ENCODE peak calls at places on chromosomes 6 and 20, in five cellular contexts. B is IMR-90, D is mucosa of descending colon, E is ascending aorta, X is HCT116. C is an unnamed sample. For H3K4me1, the result is how much of the 10 kb centered on the place peaks cover.

GRCh38 chr6:70371454-70372105 is 41.7 kb upstream of the FAM135A start:
- DNase-seq in X (peak), B (peak), E (no peak), D (no peak), C (no peak)

GRCh38 chr20:50151034-50151743 is 2.3 kb downstream of the PEDS1 start:
- DNase-seq in X (no peak), B (no peak), E (no peak), D (peak), C (no peak)

GRCh38 chr6:111478064-111478476 is 4.9 kb downstream of the REV3L start:
- DNase-seq in E (no peak), D (no peak), B (peak), X (no peak), C (no peak)

GRCh38 chr20:1820137-1821074 is 74.8 kb upstream of the SIRPA start:
- DNase-seq in B (peak), X (no peak), D (no peak), E (peak), C (no peak)

GRCh38 chr6:7434672-7435071 is 45.1 kb downstream of the RIOK1 start:
- DNase-seq in X (no peak), E (no peak), D (no peak), B (no peak), C (no peak)

GRCh38 chr20:48463916-48464315 is 363.9 kb downstream of the PREX1 start:
- DNase-seq in X (no peak), B (peak), D (no peak), E (no peak), C (no peak)

GRCh38 chr20:18427214-18427613 is 39.6 kb downstream of the DZANK1 start:
- DNase-seq in D (no peak), E (no peak), B (no peak), X (no peak), C (no peak)

GRCh38 chr6:26327450-26328264 is 37.3 kb upstream of the BTN3A2 start:
- DNase-seq in E (no peak), X (peak), B (peak), D (no peak), C (peak)

GRCh38 chr6:137036566-137037300 is 8.0 kb downstream of the IL20RA start:
- DNase-seq in B (no peak), E (no peak), D (peak), X (no peak), C (no peak)

GRCh38 chr6:80547827-80548226 is 441.4 kb downstream of the BCKDHB start:
- DNase-seq in D (no peak), B (peak), X (no peak), E (no peak), C (no peak)

GRCh38 chr20:63224272-63225081 is 8.5 kb upstream of the YTHDF1 start:
- DNase-seq in E (no peak), X (no peak), B (peak), D (no peak), C (no peak)

GRCh38 chr20:45545754-45546453 is 1.3 kb downstream of the EPPIN start:
- DNase-seq in B (peak), X (peak), E (no peak), D (no peak), C (no peak)

GRCh38 chr6:6680524-6680923 is 92.0 kb downstream of the LY86 start:
- DNase-seq in E (no peak), B (no peak), X (no peak), D (no peak), C (no peak)

GRCh38 chr6:38499697-38500096 is 140.0 kb downstream of the BTBD9 start:
- DNase-seq in E (no peak), B (no peak), X (no peak), D (no peak), C (no peak)

GRCh38 chr20:36268501-36269342 is 32.4 kb downstream of the AAR2 start:
- DNase-seq in D (no peak), B (no peak), E (no peak), X (no peak), C (no peak)

GRCh38 chr20:997016-997415 is 5.1 kb downstream of the RSPO4 start:
- DNase-seq in X (no peak), D (no peak), B (no peak), E (no peak), C (no peak)

GRCh38 chr20:59576216-59576953 is 28.0 kb upstream of the PHACTR3 start:
- DNase-seq in E (peak), D (no peak), B (no peak), X (no peak), C (no peak)

GRCh38 chr6:105898286-105898685 is 187.8 kb upstream of the PRDM1 start:
- DNase-seq in D (no peak), B (peak), E (no peak), X (no peak), C (no peak)

GRCh38 chr6:130001229-130001554 is 17.2 kb upstream of the L3MBTL3 start:
- DNase-seq in D (no peak), E (no peak), B (no peak), X (no peak), C (no peak)

GRCh38 chr6:3609388-3609787 is 142.1 kb downstream of the PXDC1 start:
- DNase-seq in X (no peak), B (no peak), D (no peak), E (no peak), C (no peak)

GRCh38 chr6:139406577-139407343 is 32.3 kb upstream of the CITED2 start:
- DNase-seq in D (no peak), E (no peak), X (no peak), B (no peak), C (no peak)

GRCh38 chr6:18053555-18054445 is 66.4 kb upstream of the KIF13A start:
- DNase-seq in E (no peak), D (no peak), X (no peak), B (peak), C (no peak)

GRCh38 chr6:484729-485111 is 93.2 kb downstream of the IRF4 start:
- DNase-seq in D (no peak), B (no peak), X (no peak), E (no peak), C (no peak)

GRCh38 chr6:133568970-133569889 is 319.7 kb upstream of the TCF21 start:
- DNase-seq in D (no peak), X (peak), B (peak), E (no peak), C (no peak)

DNA sequence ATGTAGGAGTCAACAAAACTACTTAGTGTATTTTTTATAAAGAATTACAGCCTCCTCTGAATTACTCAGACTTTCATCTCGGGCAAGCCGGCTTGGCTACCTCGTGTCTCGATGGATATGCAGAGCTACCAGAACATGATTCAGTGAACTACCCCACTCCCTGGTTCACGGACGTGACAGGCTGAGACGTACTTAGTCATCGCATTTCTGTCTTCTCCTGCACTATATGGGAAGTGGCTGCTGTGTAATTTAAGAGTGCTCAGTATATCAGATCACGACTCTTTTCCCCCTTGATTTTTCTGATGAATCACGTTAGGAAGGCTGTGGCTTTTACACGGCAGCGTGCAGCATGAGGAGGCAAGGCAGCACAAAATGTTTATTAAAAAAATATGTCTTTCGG is 302.7 kb upstream of the ZFP64 start:
- DNase-seq in D (no peak), B (peak), X (no peak), E (no peak), C (peak)
- H3K4me1 ChIP-seq in D (under half), B (under half), X (under half), E (under half), C (under half)

DNA sequence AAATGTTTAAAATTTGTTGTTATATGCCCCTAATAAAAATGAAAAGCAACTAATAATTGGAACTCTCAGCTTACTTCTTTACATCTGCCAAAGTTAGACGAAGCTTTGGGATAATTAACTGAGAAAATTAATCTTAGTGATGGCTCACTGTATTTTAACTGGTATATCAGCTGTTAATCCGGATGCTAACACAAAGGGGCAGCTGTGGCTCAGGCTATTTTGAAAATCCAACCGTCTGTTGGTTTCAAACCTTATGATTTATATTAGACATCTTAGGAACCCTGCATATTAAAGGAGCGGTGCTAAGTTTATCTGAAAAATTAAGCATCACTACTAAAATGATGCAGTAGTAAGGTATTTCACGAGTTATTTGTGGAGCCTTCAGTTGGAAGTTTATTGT is 96.6 kb downstream of the AKAP7 start:
- DNase-seq in B (no peak), X (no peak), D (no peak), E (no peak), C (no peak)
- TF ChIP-seq CTCF in B (no peak), X (no peak), D (no peak), E (no peak), C (no peak)

DNA sequence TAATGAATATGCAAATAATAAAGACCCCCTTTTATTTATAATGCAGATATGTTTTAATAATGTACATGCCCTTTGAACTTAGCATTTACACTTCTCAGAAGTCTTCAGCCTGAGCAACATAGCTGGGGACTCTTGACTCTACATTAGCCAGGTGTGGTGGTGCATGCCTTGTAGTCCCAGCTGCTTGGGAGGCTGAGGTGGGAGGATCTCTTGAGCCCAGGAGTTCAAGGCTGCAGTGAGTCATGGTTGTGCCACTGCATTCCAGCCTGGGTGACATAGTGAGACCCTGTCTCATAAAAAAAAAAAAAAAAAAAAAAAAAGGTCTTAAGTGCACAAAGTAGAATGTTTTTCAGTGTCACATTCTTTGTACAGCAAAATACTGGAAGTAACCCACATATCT is 17.3 kb upstream of the MAPK13 start:
- DNase-seq in D (no peak), B (no peak), E (no peak), X (no peak), C (no peak)
- H3K4me1 ChIP-seq in D (under half), B (under half), E (under half), X (under half), C (half or more)

GRCh38 chr20:56249244-56249955 is 868 bp downstream of the MC3R start:
- DNase-seq in X (peak), D (peak), E (no peak), B (no peak), C (no peak)
- TF ChIP-seq CTCF in X (peak), D (peak), E (no peak), B (peak), C (no peak)

DNA sequence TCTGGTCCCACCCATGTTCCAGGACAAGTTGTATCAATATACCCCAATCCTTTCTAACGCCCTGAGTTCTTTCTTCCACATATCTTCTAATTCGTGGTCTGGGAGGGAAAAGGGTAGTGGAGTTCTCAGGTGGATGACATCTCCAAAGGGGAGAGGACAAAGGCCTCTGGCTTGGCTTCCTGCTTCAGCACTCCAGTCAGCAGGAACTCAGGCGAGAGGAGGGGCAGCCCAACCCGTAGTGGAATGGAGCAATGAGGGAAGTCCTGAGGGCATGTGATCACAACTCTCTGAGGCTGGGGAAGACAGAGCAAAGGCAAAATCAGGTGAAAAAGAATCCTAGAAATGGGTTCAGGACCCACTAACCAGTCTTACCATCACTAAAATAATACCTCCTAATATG is 9.6 kb upstream of the NRM start:
- DNase-seq in X (no peak), E (no peak), B (no peak), D (no peak), C (no peak)
- H3K4me1 ChIP-seq in X (under half), E (under half), B (under half), D (under half), C (under half)

GRCh38 chr6:107132330-107132954 is 17.1 kb upstream of the BEND3 start:
- DNase-seq in D (no peak), B (no peak), X (peak), E (no peak), C (peak)
- TF ChIP-seq CTCF in D (no peak), B (peak), X (peak), E (no peak), C (peak)

GRCh38 chr6:125808060-125808459 is 17.3 kb downstream of the NCOA7 start:
- DNase-seq in X (no peak), E (no peak), D (no peak), B (no peak), C (no peak)
- H3K4me1 ChIP-seq in X (under half), E (under half), D (under half), B (under half), C (under half)

DNA sequence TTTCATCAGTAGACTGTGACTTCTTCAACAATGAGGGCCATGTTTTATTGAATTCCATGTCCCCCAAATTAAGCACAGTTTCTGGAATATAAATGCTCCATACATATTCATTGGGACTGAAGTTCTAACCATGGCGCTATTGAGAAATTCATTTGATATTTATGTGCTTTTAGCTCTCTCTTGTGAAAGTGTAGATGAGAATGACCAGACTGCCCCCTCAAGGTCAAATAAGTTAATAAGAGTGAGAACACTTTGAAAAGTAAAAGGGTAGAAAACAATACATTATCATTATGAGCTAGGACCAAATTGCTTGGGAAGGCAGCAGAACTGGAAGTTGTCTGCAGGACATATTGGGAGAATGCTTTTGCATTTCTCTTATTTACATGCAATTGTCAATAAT is 597.9 kb downstream of the EPM2A start:
- DNase-seq in D (no peak), E (no peak), X (no peak), B (peak), C (no peak)
- TF ChIP-seq CTCF in D (no peak), E (no peak), X (peak), B (peak), C (no peak)